ENCODE peak calls at places on chromosome 15, in four cellular contexts. F, L, Q and Y are unnamed samples.

GRCh38 chr15:75916978-75917377 is 13.3 kb downstream of the FBXO22 start:
- DNase-seq in L (no peak), F (no peak), Q (no peak), Y (no peak)

GRCh38 chr15:37764733-37765191 is 169.7 kb upstream of the TMCO5A start:
- DNase-seq in F (peak), L (no peak), Q (no peak), Y (peak)

GRCh38 chr15:49622561-49622960 is 1.7 kb downstream of the DTWD1 start:
- DNase-seq in Q (no peak), F (no peak), L (no peak), Y (peak)

GRCh38 chr15:39054128-39054732 is 489.6 kb upstream of the RASGRP1 start:
- DNase-seq in F (no peak), L (no peak), Q (no peak), Y (no peak)

GRCh38 chr15:27725733-27726132 is 373.4 kb downstream of the OCA2 start:
- DNase-seq in L (no peak), F (no peak), Q (no peak), Y (no peak)

GRCh38 chr15:63274427-63274826 is 3.0 kb upstream of the APH1B start:
- DNase-seq in Q (no peak), F (no peak), L (no peak), Y (no peak)

GRCh38 chr15:90620379-90621134 is 90.8 kb downstream of the CRTC3 start:
- DNase-seq in Q (no peak), L (peak), F (no peak), Y (no peak)

GRCh38 chr15:53401503-53401902 is 358.0 kb downstream of the WDR72 start:
- DNase-seq in Q (no peak), L (no peak), F (no peak), Y (no peak)

GRCh38 chr15:60590935-60591490 is 112.1 kb upstream of the ICE2 start:
- DNase-seq in Q (no peak), F (peak), L (peak), Y (peak)

GRCh38 chr15:100905855-100906254 is 13.3 kb upstream of the LRRK1 start:
- DNase-seq in F (no peak), Q (no peak), L (no peak), Y (no peak)

GRCh38 chr15:74873756-74874424 is 725 bp upstream of the SCAMP2 start:
- DNase-seq in Q (no peak), F (no peak), L (no peak), Y (no peak)

GRCh38 chr15:100869151-100869999 is 10.3 kb upstream of the ALDH1A3 start:
- DNase-seq in L (no peak), Q (no peak), F (no peak), Y (no peak)

GRCh38 chr15:28936081-28936480 is 50.3 kb downstream of the APBA2 start:
- DNase-seq in Q (no peak), F (no peak), L (no peak), Y (no peak)

GRCh38 chr15:71443538-71443937 is 328.3 kb downstream of the THSD4 start:
- DNase-seq in Q (no peak), L (no peak), F (peak), Y (peak)

GRCh38 chr15:80418892-80419537 is 14.8 kb downstream of the ARNT2 start:
- DNase-seq in L (no peak), Q (no peak), F (peak), Y (peak)

GRCh38 chr15:64894395-64895056 is 17.2 kb upstream of the ANKDD1A start:
- DNase-seq in L (no peak), F (no peak), Q (no peak), Y (no peak)

GRCh38 chr15:62135532-62136134 is 29.5 kb downstream of the C2CD4B start:
- DNase-seq in L (peak), F (peak), Q (no peak), Y (peak)

DNA sequence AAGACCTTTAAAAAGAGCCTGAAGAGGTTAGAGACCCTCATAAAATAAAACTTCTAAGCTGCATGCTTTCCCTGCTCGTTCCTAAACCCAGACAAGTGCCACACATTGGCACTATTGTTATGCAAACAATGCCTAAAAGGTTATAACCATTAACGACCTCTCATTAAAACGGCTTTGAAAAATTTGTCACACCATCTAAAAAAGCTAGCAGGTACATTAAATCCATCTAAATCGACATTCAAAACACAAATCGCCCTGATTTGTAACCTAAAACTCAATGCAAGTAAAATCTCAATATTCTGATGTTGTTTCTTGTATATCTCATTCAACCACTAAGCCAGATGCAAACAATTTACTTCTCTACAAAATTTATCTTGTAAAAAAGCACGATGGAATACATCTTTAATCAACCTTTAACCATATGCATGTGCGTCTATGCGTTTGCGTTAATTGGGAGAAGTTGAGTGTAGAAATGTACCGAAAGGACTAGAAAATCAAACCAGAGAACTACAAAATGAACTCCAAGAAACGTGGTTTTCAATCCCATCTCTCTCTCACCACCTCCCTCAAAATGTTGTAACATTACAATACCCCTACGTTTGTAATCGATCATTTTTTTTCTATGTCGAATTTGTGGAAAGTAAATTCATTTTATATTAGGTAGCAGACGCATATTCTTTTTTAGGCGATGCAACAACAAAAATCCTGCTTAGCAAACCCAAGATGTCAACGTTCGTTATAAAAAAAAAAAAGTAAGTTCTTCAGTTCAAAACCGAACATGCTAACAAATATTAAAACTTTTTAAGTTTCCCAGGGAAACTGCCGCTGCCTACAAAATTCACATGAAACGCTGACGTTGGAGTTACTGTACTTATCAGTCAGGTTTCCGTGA is 1.1 kb downstream of the ALDH1A2 start:
- DNase-seq in F (no peak), L (no peak), Q (no peak), Y (peak)
- H3K4me3 ChIP-seq in F (no peak), L (peak), Q (peak), Y (no peak)

DNA sequence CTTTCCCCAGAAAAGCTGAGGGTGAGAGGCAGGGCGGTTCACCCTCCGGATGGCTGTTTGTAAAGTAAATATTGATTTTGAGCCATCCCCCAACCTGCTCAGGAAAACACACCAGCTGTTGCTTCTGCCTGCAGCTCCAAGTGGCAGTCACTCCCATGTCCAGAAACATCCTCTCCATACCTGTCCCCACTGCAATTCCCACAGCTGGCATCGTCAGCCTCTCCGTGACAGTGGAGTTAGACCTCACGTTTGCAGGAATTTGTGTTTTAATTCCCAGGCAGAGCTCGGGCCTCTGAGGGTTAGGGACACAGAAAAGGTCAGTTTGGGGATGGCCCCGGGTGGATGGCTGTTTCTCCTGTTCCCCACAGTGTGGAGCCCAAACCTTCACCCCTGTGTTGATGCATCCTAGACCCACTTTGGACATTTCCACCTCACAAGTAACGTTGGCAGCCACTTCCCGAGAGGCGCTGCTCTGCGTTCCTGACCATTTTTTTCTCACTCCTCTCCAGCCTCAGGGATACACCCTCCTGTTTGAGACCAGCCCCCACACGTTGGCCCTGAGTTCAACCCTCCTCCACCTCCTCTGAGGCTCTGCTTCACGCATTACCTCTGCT is 11.8 kb upstream of the FAM174B start:
- DNase-seq in F (no peak), Q (no peak), L (no peak), Y (no peak)
- H3K4me3 ChIP-seq in F (no peak), Q (no peak), L (no peak), Y (no peak)

DNA sequence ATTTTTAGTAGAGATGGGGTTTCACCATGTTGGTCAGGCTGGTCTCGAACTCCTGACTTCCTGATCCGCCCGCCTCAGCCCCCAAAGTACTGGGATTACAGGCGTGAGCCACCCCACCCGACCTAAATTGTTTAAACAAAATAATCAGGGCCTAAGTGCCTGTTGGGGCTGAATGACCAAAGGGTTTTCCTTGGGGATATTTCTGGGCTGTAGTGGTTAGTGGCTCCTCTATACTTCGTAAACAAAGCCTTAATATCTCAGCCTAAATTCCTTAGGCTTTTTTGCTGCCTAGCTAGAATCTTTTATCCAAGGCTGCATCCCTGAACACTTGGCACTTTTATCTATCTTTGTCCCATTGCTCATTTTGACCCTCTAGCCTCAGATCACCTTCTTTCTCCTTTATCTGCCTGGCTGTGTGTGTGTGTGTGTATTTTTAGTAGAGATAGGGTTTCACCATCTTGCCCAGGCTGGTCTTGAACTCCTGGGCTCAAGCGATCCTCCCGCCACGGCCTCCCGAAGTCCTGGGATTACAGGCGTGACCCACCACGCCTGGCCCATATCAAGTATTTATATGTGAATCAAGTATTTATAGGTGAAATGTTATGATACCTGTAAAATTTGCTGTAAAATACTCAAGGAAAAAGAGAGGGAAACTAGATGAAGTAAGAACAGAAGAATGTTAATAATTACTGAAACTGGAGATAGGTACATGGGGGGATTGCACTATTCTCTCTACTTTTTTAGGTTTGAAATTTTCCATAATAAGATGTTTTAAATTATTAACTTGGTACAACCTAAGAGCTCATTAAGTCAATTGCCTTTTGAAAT is 1.8 kb downstream of the NUSAP1 start:
- DNase-seq in Q (no peak), L (no peak), F (no peak), Y (no peak)
- H3K4me3 ChIP-seq in Q (peak), L (no peak), F (peak), Y (peak)

DNA sequence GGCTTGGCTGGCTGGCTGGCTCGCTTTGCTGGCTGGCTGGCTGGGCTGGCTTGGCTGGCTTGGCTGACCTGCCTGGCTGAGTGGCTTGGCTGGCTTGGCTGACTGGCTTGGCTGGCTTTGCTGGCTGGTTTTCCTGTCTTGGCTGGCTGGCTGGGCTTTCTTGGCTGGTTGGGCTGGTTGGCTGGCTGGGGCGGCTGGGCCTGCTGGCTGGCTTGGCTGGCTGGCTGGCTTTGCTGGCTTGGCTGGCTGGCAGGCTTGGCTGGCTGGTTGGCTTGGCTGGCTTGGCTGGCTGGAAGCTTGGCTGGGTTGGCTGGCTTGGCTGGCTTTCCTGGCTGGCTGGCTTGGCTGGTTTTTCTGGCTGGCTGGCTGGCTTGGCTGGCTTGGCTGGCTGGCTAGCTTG is 435.6 kb downstream of the GOLGA6L6 start:
- DNase-seq in Q (no peak), L (peak), F (no peak), Y (no peak)
- H3K4me3 ChIP-seq in Q (no peak), L (no peak), F (no peak), Y (no peak)

DNA sequence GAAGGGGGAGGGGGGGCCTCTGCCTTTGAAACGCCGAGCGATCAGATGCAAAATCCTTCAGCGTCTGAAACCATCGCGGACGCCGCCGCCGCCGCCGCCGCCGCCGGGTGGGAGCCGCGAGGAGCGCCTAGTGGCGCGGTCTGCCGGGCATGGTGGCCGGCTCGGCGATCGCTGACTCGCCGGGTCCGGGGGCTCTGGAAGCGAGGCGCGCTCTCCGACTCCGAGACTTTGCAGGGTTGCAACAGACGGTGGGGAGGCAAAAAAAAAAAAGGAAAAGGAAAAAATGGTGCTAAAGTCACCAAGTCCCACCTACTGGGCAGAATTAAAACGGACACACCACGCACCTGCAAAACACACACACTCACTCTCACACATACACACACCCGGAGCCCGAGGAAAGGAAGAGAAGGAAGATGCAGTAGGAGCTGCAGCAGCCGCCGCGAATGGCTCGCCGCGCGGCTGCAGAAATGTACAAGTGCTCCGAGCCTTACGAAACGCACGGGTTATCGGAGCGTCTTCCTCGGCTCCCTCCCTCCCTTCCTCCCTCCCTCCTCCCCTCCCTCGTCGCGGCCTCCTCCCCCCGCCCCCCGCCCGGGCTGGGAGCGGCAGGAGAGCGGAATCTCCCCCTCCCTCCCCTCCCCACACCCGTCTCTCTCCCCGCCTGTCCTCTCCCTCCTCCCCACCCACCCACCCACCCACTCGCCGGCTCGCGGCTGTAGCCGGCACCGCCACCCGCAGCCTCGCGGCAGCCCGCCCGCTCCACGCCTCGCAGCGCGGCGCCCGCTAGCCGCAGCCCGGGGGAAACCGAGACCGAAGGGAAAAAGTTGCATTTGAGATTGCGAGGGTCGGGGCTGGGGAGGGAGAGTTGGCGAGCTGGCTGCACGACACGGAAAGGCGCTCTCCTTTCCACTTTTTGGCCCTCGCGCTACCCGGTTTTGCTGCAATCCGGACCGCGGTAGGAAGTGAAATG is at the start of gene NTRK3:
- DNase-seq in L (no peak), Q (no peak), F (no peak), Y (peak)
- H3K4me3 ChIP-seq in L (peak), Q (peak), F (peak), Y (peak)

GRCh38 chr15:44726568-44727461 is 9.5 kb upstream of the TRIM69 start:
- DNase-seq in Q (peak), F (peak), L (peak), Y (peak)
- H3K4me3 ChIP-seq in Q (no peak), F (no peak), L (peak), Y (no peak)